ENCODE peak calls at places on chromosome 11, in seven cellular contexts. F is lung, X is psoas muscle, Z is prostate gland, B is spleen, D is Caco-2, J is neural progenitor cell. A is an unnamed sample. For H3K4me1 and H3K27me3, the result is how much of the 10 kb centered on the place peaks cover.

GRCh38 chr11:119520966-119521365 is 98.0 kb upstream of the THY1 start:
- DNase-seq in J (no peak), F (no peak), Z (no peak), X (no peak), D (no peak), B (no peak), A (no peak)

GRCh38 chr11:30113326-30113873 is 96.6 kb upstream of the KCNA4 start:
- DNase-seq in B (no peak), F (peak), X (no peak), D (no peak), J (no peak), Z (no peak), A (no peak)

GRCh38 chr11:123054301-123055065 is 7.5 kb downstream of the HSPA8 start:
- DNase-seq in B (no peak), Z (peak), F (no peak), X (no peak), J (peak), D (peak), A (no peak)

GRCh38 chr11:422249-422656 is 7.5 kb upstream of the SIGIRR start:
- DNase-seq in J (no peak), F (no peak), X (peak), B (no peak), Z (no peak), D (peak), A (no peak)

GRCh38 chr11:61540528-61540927 is 32.0 kb downstream of the LRRC10B start:
- DNase-seq in Z (no peak), B (no peak), F (no peak), D (no peak), X (no peak), J (no peak), A (no peak)

GRCh38 chr11:113623114-113623513 is 83.0 kb downstream of the TMPRSS5 start:
- DNase-seq in Z (no peak), J (no peak), X (no peak), D (no peak), F (no peak), B (no peak), A (no peak)

GRCh38 chr11:94776351-94777321 is 8.5 kb downstream of the AMOTL1 start:
- DNase-seq in F (no peak), J (peak), D (peak), Z (peak), B (no peak), X (peak), A (no peak)

GRCh38 chr11:12110714-12111481 is 508 bp downstream of the MICAL2 start:
- DNase-seq in F (peak), B (peak), J (peak), Z (no peak), X (peak), D (peak), A (peak)

GRCh38 chr11:10305964-10306918 is 1.4 kb downstream of the ADM start:
- DNase-seq in B (peak), F (no peak), Z (no peak), X (peak), J (peak), D (no peak), A (peak)

GRCh38 chr11:69131644-69132300 is 24.0 kb upstream of the SMIM38 start:
- DNase-seq in Z (peak), B (peak), J (peak), X (no peak), F (peak), D (peak), A (peak)

GRCh38 chr11:32892355-32893090 is at the start of gene QSER1:
- DNase-seq in X (peak), J (peak), B (peak), F (peak), D (peak), Z (peak), A (peak)

GRCh38 chr11:18485905-18486528 is 30.4 kb downstream of the LDHAL6A start:
- DNase-seq in J (no peak), F (no peak), D (no peak), X (no peak), Z (no peak), B (no peak), A (no peak)

GRCh38 chr11:76752321-76753175 is 30.6 kb upstream of the TSKU start:
- DNase-seq in J (no peak), Z (peak), F (peak), B (peak), D (peak), X (peak), A (peak)

GRCh38 chr11:78656984-78657383 is 82.3 kb upstream of the NARS2 start:
- DNase-seq in X (no peak), B (no peak), F (no peak), Z (no peak), J (no peak), D (peak), A (no peak)

GRCh38 chr11:125199915-125200314 is 35.4 kb downstream of the PKNOX2 start:
- DNase-seq in X (no peak), F (no peak), Z (no peak), J (no peak), D (no peak), B (peak), A (no peak)

GRCh38 chr11:6191733-6192132 is 7.3 kb upstream of the OR52W1 start:
- DNase-seq in X (no peak), Z (no peak), D (no peak), B (no peak), F (no peak), J (no peak), A (no peak)

GRCh38 chr11:113779496-113779895 is at the start of gene CLDN25:
- DNase-seq in F (no peak), J (no peak), Z (no peak), X (no peak), D (no peak), B (no peak), A (no peak)

GRCh38 chr11:34454308-34455032 is 15.7 kb downstream of the CAT start:
- DNase-seq in F (no peak), D (no peak), X (no peak), B (no peak), Z (no peak), J (no peak), A (no peak)

GRCh38 chr11:115409116-115409663 is 95.0 kb downstream of the CADM1 start:
- DNase-seq in X (no peak), F (no peak), Z (no peak), B (no peak), J (peak), D (no peak), A (no peak)

GRCh38 chr11:79030448-79030847 is 410.4 kb downstream of the TENM4 start:
- DNase-seq in D (no peak), B (no peak), F (no peak), Z (peak), J (no peak), X (no peak), A (no peak)

GRCh38 chr11:70432065-70432464 is 33.7 kb downstream of the CTTN start:
- DNase-seq in B (no peak), Z (no peak), D (no peak), F (no peak), J (no peak), X (no peak), A (no peak)

GRCh38 chr11:109783017-109783416 is 310.2 kb upstream of the ZC3H12C start:
- DNase-seq in J (no peak), Z (no peak), B (no peak), D (no peak), X (no peak), F (no peak), A (no peak)

GRCh38 chr11:32255876-32256275 is 165.0 kb downstream of the RCN1 start:
- DNase-seq in D (no peak), J (peak), B (no peak), F (no peak), X (no peak), Z (no peak), A (no peak)

GRCh38 chr11:40125054-40125453 is 1334.4 kb downstream of the LRRC4C start:
- DNase-seq in F (no peak), X (no peak), B (no peak), D (no peak), Z (no peak), J (peak), A (no peak)

GRCh38 chr11:92886243-92886905 is 83.1 kb upstream of the MTNR1B start:
- DNase-seq in Z (peak), X (no peak), J (peak), D (peak), F (no peak), B (no peak), A (peak)

GRCh38 chr11:66112640-66113098 is 42.6 kb downstream of the PACS1 start:
- DNase-seq in B (no peak), X (no peak), Z (no peak), F (no peak), D (no peak), J (no peak), A (no peak)

GRCh38 chr11:114111369-114112042 is 52.0 kb downstream of the ZBTB16 start:
- DNase-seq in D (peak), B (no peak), X (no peak), J (no peak), Z (no peak), F (no peak), A (no peak)

DNA sequence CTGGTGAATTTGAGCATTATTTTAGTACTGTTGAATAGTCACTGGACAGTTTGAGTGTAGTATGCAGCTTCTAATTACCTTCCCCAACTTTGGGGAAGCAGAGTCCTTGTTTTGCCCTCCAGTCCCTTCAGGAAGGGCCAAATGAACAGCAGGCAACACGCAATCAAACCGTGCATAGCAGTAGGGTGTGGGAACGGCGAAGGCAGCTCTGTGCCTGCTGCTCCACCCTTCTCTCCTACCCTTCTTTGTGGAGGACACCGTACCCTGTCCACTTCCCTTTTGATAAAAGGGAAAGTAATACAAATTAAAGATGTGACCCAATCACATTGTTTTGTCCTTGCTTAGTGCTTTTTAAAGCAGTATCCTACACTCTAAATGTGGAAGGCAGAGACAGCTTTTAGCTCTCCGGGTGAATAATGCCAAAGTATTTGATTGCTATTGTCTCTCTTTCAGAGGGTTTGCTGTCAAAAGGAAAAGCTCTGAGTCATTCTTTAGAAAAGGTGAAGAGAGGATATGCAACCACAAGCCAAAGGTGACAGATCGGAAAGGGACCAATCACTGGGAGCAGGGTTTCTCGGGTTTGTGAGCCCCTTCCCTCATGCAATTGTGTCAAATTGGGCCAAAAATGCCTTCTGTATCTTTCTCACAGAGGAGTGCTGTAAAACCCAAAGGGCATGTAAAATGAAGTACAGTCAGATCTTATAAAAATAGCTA is 407.3 kb upstream of the CCDC90B start:
- DNase-seq in D (no peak), F (no peak), Z (no peak), B (no peak), X (no peak), J (no peak), A (no peak)
- H3K4me1 ChIP-seq in D (under half), F (under half), Z (under half), B (under half), X (under half), J (under half), A (under half)

DNA sequence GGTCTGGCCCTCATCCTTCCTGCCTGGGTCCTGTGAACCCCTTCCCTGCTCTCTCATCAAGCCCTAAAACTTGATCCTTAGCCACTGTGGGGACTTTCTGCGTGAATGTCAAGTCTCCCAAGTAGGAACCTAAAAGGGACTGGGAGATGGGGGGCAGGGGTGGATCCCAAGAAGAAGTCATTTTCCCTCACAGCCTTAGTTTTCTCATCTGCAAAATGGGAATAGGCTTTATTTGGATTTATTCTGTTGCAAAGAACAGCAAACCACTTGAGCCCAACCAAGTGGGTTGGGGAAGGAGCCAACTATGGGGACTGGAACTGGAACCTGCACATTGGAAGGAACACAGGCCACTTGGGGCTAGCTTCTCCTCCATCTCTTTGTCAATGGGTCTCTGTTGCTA is 36.8 kb downstream of the NEU3 start:
- DNase-seq in D (no peak), F (no peak), X (no peak), J (no peak), B (no peak), Z (no peak), A (no peak)
- H3K27me3 ChIP-seq in D (under half), F (under half), X (under half), J (under half), B (under half), Z (under half), A (under half)

GRCh38 chr11:73376803-73377629 is 817 bp downstream of the RELT start:
- DNase-seq in B (peak), J (peak), F (peak), Z (no peak), D (no peak), X (peak), A (peak)
- H3K4me1 ChIP-seq in B (half or more), J (under half), F (under half), Z (under half), D (under half), X (half or more), A (under half)

DNA sequence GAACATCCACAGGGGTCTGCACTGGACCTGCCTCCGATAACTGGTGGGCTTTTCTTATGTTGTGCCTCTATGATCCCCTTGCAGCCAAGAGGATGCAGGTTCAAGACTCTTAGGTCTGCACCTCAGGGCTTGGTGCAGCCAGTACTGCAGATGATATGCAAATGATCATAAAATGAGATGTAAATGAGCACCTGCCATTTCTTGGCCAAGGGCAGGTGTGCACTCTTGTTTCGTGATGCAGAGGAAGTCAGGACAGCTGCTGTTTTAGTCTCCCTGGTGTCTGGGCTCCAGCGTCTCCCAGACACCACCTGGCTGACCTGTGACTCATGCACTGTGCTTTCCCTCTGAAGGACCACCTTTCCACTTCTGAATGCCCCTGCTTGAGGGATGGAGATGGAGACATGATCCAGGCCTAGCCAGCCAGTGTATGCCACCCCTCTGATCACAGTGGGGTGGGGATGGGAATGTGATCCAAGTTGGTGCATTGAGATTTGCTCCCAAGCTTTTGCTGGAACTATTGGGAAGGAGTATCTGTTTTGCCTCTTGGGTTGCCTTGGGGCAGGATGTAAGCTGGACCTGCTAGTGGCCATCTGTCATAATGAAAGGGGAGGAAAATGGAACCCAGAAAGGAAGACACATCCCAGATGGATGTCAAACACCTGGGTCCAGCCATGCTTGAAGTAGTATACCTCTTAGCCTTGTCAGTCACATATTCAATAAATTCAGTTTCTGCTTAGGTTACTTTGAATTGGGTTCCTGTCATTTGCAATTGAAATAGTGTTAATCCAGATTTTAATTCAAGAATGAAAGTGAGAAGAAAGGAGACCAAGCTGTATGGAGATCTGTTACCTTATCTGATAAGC is 3.3 kb upstream of the KCNJ11 start:
- DNase-seq in J (no peak), B (no peak), Z (no peak), X (no peak), F (no peak), D (no peak), A (no peak)
- H3K27me3 ChIP-seq in J (under half), B (under half), Z (under half), X (under half), F (under half), D (under half), A (under half)

GRCh38 chr11:112453601-112454577 is 193.2 kb upstream of the PLET1 start:
- DNase-seq in Z (peak), F (peak), X (peak), B (no peak), J (peak), D (peak), A (peak)
- H3K4me1 ChIP-seq in Z (under half), F (under half), X (under half), B (under half), J (under half), D (under half), A (under half)

DNA sequence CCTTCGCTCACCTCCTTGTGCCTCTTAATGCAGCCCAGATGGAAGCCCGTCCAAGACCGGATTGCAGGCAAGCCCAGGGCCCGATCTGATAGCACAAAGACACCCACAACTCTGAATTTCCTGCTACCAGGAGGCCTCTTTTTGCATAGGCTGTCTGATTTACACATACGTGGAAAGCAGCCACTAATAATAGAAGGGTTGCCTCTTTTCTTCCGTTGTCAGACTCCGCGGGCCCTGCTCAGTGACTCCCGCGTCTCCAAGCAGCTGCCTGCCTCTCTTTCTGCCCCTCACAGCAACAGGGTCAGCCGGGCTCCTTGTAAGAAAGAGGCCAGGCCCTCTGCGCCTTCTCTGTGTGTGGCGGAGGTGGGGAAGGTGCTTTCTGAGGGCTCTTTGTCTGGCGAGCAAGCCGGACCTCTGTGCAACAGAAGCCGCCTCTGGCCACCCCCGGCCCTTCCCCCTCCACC is 26.7 kb downstream of the FLI1 start:
- DNase-seq in Z (no peak), B (peak), F (no peak), J (peak), X (no peak), D (no peak), A (no peak)
- H3K27me3 ChIP-seq in Z (under half), B (under half), F (under half), J (under half), X (under half), D (under half), A (under half)

GRCh38 chr11:134021326-134021725 is 47.5 kb upstream of the JAM3 start:
- DNase-seq in X (no peak), B (no peak), D (no peak), J (no peak), Z (no peak), F (no peak), A (no peak)
- H3K4me1 ChIP-seq in X (under half), B (under half), D (under half), J (under half), Z (under half), F (under half), A (under half)

A was measured in colonic mucosa.